ENCODE peak calls at places on chromosomes 16 and 17, in four cellular contexts. One of them, this sample, is unnamed.

GRCh38 chr17:4901648-4902344 is 1.1 kb downstream of the CHRNE start:
- DNase-seq in SHP77: peak; percentile 46
- DNase-seq in effector CD8-positive, alpha-beta T cell: peak; percentile 20
- DNase-seq in fibroblast of the aortic adventitia: no peak
- DNase-seq in this sample: no peak

GRCh38 chr16:84190731-84191388 is at the start of gene ADAD2:
- DNase-seq in fibroblast of the aortic adventitia: no peak
- DNase-seq in effector CD8-positive, alpha-beta T cell: no peak
- DNase-seq in SHP77: no peak
- DNase-seq in this sample: no peak

GRCh38 chr16:23629516-23629915 is 11.6 kb downstream of the PALB2 start:
- DNase-seq in SHP77: no peak
- DNase-seq in effector CD8-positive, alpha-beta T cell: no peak
- DNase-seq in fibroblast of the aortic adventitia: no peak
- DNase-seq in this sample: no peak

GRCh38 chr16:325375-326155 is 27.0 kb downstream of the AXIN1 start:
- DNase-seq in effector CD8-positive, alpha-beta T cell: no peak
- DNase-seq in fibroblast of the aortic adventitia: no peak
- DNase-seq in SHP77: no peak
- DNase-seq in this sample: no peak

GRCh38 chr17:18198530-18198929 is 14.9 kb downstream of the ALKBH5 start:
- DNase-seq in fibroblast of the aortic adventitia: no peak
- DNase-seq in effector CD8-positive, alpha-beta T cell: no peak
- DNase-seq in SHP77: no peak
- DNase-seq in this sample: no peak

GRCh38 chr17:41869426-41869825 is 4.2 kb upstream of the KLHL11 start:
- DNase-seq in SHP77: no peak
- DNase-seq in fibroblast of the aortic adventitia: no peak
- DNase-seq in effector CD8-positive, alpha-beta T cell: no peak
- DNase-seq in this sample: no peak

GRCh38 chr16:15950167-15950854 is 895 bp downstream of the ABCC1 start:
- DNase-seq in fibroblast of the aortic adventitia: peak; percentile 67
- DNase-seq in SHP77: no peak
- DNase-seq in effector CD8-positive, alpha-beta T cell: peak; percentile 51
- DNase-seq in this sample: no peak

GRCh38 chr17:2564876-2565275 is 28.6 kb upstream of the PAFAH1B1 start:
- DNase-seq in effector CD8-positive, alpha-beta T cell: no peak
- DNase-seq in SHP77: peak; percentile 12
- DNase-seq in fibroblast of the aortic adventitia: peak; percentile 22
- DNase-seq in this sample: no peak

GRCh38 chr16:11511328-11511727 is 75.4 kb downstream of the LITAF start:
- DNase-seq in fibroblast of the aortic adventitia: no peak
- DNase-seq in effector CD8-positive, alpha-beta T cell: no peak
- DNase-seq in SHP77: no peak
- DNase-seq in this sample: no peak

GRCh38 chr17:1555618-1556471 is 6.7 kb downstream of the PITPNA start:
- DNase-seq in SHP77: no peak
- DNase-seq in fibroblast of the aortic adventitia: no peak
- DNase-seq in effector CD8-positive, alpha-beta T cell: no peak
- DNase-seq in this sample: no peak

GRCh38 chr16:9378876-9379275 is 287.4 kb downstream of the HAPSTR1 start:
- DNase-seq in effector CD8-positive, alpha-beta T cell: no peak
- DNase-seq in SHP77: no peak
- DNase-seq in fibroblast of the aortic adventitia: no peak
- DNase-seq in this sample: no peak

GRCh38 chr17:2853722-2854580 is 57.7 kb downstream of the RAP1GAP2 start:
- DNase-seq in SHP77: peak; percentile 39
- DNase-seq in effector CD8-positive, alpha-beta T cell: no peak
- DNase-seq in fibroblast of the aortic adventitia: no peak
- DNase-seq in this sample: no peak